ENCODE peak calls at places on chromosomes 5 and 9, in seven cellular contexts. U is colonic mucosa, N is epithelial cell of esophagus, S is fibroblast of the aortic adventitia, T is WERI-Rb-1, D is astrocyte of the spinal cord, V is A673. J is an unnamed sample.

GRCh38 chr5:119478781-119479180 is 26.5 kb downstream of the HSD17B4 start:
- DNase-seq in S (no peak), T (no peak), D (no peak), U (no peak), V (no peak), N (peak), J (peak)

GRCh38 chr5:80072103-80073073 is 37.2 kb downstream of the THBS4 start:
- DNase-seq in U (no peak), N (no peak), S (no peak), T (no peak), D (no peak), V (no peak), J (peak)

GRCh38 chr5:176870110-176870591 is 29.0 kb downstream of the HK3 start:
- DNase-seq in U (peak), T (peak), V (peak), N (peak), S (peak), D (peak), J (peak)

GRCh38 chr5:140549237-140550144 is 2.0 kb downstream of the EIF4EBP3 start:
- DNase-seq in V (peak), S (peak), N (peak), D (no peak), U (peak), T (no peak), J (peak)

GRCh38 chr9:10265102-10265708 is 347.6 kb downstream of the PTPRD start:
- DNase-seq in T (no peak), V (no peak), U (no peak), N (peak), S (peak), D (peak), J (peak)

GRCh38 chr5:149854881-149855280 is 89.7 kb downstream of the PDE6A start:
- DNase-seq in V (no peak), U (no peak), T (no peak), S (no peak), N (no peak), D (no peak), J (no peak)

GRCh38 chr9:20872340-20872977 is 159.0 kb downstream of the HACD4 start:
- DNase-seq in D (peak), U (no peak), S (peak), N (peak), V (peak), T (no peak), J (peak)

GRCh38 chr9:19876569-19877316 is 87.9 kb upstream of the SLC24A2 start:
- DNase-seq in N (no peak), D (no peak), U (no peak), V (no peak), S (no peak), T (no peak), J (peak)

GRCh38 chr9:122329592-122329991 is 41.2 kb upstream of the PTGS1 start:
- DNase-seq in U (no peak), V (no peak), N (no peak), S (no peak), D (no peak), T (no peak), J (no peak)

GRCh38 chr5:164119806-164120440 is 614.5 kb downstream of the MAT2B start:
- DNase-seq in U (no peak), S (peak), N (peak), V (peak), T (peak), D (peak), J (peak)

GRCh38 chr5:11851402-11851801 is 52.8 kb downstream of the CTNND2 start:
- DNase-seq in V (no peak), T (no peak), U (no peak), S (no peak), D (peak), N (peak), J (peak)

GRCh38 chr9:135158572-135158937 is 71.1 kb downstream of the OLFM1 start:
- DNase-seq in V (peak), S (no peak), U (no peak), N (no peak), T (no peak), D (no peak), J (no peak)

GRCh38 chr5:14450055-14450524 is 131.5 kb upstream of the OTULINL start:
- DNase-seq in U (no peak), V (no peak), D (peak), T (no peak), N (no peak), S (peak), J (peak)

GRCh38 chr9:14424983-14425382 is 111.0 kb upstream of the NFIB start:
- DNase-seq in T (no peak), U (no peak), S (no peak), V (no peak), D (no peak), N (no peak), J (no peak)

GRCh38 chr5:141785667-141786066 is 92.5 kb downstream of the PCDH1 start:
- DNase-seq in V (no peak), D (no peak), T (no peak), U (no peak), S (no peak), N (no peak), J (no peak)

GRCh38 chr9:489198-490197 is 274.8 kb downstream of the DOCK8 start:
- DNase-seq in S (peak), U (no peak), T (no peak), D (no peak), N (no peak), V (no peak), J (no peak)

GRCh38 chr9:128771094-128771721 is 519 bp downstream of the ZER1 start:
- DNase-seq in V (no peak), N (peak), D (no peak), T (no peak), U (peak), S (peak), J (peak)

GRCh38 chr9:85202596-85202995 is 533.1 kb downstream of the NTRK2 start:
- DNase-seq in S (peak), N (peak), V (no peak), D (peak), U (no peak), T (no peak), J (no peak)

GRCh38 chr5:132471006-132471907 is 19.3 kb downstream of the IRF1 start:
- DNase-seq in V (no peak), S (no peak), D (no peak), U (no peak), T (no peak), N (no peak), J (no peak)

GRCh38 chr9:33117306-33117705 is 40.8 kb upstream of the SMU1 start:
- DNase-seq in S (peak), D (peak), N (no peak), U (no peak), V (no peak), T (no peak), J (peak)

GRCh38 chr9:33120620-33121019 is 44.1 kb upstream of the SMU1 start:
- DNase-seq in V (no peak), N (no peak), D (no peak), U (no peak), S (no peak), T (no peak), J (no peak)

GRCh38 chr9:33114746-33115145 is 38.3 kb upstream of the SMU1 start:
- DNase-seq in T (no peak), U (no peak), N (no peak), V (no peak), S (no peak), D (no peak), J (no peak)

GRCh38 chr9:33116855-33117254 is 40.4 kb upstream of the SMU1 start:
- DNase-seq in S (peak), N (no peak), T (no peak), D (no peak), U (no peak), V (no peak), J (no peak)

GRCh38 chr9:33117816-33118215 is 41.3 kb upstream of the SMU1 start:
- DNase-seq in D (no peak), T (no peak), V (no peak), N (no peak), S (no peak), U (no peak), J (no peak)
- H3K4me3 ChIP-seq in D (no peak), T (no peak), V (no peak), N (no peak), S (no peak), U (no peak), J (no peak)

GRCh38 chr5:52580921-52581320 is 206.8 kb upstream of the ITGA1 start:
- DNase-seq in N (peak), T (no peak), S (peak), D (peak), V (peak), U (no peak), J (peak)

GRCh38 chr5:52587131-52587530 is 200.6 kb upstream of the ITGA1 start:
- DNase-seq in U (no peak), D (no peak), T (no peak), N (no peak), S (no peak), V (no peak), J (no peak)

GRCh38 chr5:52579391-52579790 is 208.3 kb upstream of the ITGA1 start:
- DNase-seq in T (no peak), U (no peak), S (no peak), V (no peak), D (no peak), N (peak), J (no peak)

GRCh38 chr5:52577546-52577945 is 210.2 kb upstream of the ITGA1 start:
- DNase-seq in V (no peak), U (no peak), T (no peak), S (no peak), D (no peak), N (no peak), J (no peak)

DNA sequence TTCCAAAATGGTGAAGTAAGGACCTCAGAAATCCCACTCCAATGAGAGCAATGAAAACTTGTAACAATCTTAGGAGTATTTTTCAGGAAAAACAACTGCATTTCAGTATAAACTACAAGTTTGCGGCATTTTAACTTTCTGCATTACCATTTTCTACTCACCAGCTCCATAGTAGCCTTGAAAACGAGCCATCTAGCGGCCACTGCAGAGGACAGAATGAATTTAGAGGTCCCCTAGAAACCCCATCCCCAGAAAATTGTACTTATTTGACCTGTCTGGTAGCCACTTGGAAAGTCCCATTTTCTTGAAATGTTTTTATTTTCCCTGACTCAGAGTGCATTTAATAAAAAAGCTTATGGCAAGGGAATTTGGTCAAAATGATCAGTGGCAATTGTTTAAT is 205.4 kb upstream of the ITGA1 start:
- DNase-seq in N (no peak), U (no peak), T (no peak), V (no peak), S (no peak), D (no peak), J (no peak)
- TF ChIP-seq CTCF in N (no peak), U (no peak), T (peak), V (no peak), S (no peak), D (no peak), J (no peak)

GRCh38 chr5:6490693-6491092 is 42.0 kb downstream of the UBE2QL1 start:
- DNase-seq in V (no peak), U (no peak), N (no peak), T (no peak), D (no peak), S (no peak), J (no peak)

GRCh38 chr5:6489786-6490185 is 41.1 kb downstream of the UBE2QL1 start:
- DNase-seq in V (no peak), N (no peak), D (no peak), T (no peak), S (no peak), U (no peak), J (no peak)

GRCh38 chr5:6490246-6490645 is 41.6 kb downstream of the UBE2QL1 start:
- DNase-seq in N (no peak), S (no peak), V (no peak), T (no peak), D (no peak), U (no peak), J (no peak)

GRCh38 chr5:6492934-6493333 is 44.3 kb downstream of the UBE2QL1 start:
- DNase-seq in U (no peak), S (no peak), V (peak), N (no peak), T (no peak), D (no peak), J (no peak)

GRCh38 chr5:6491548-6492290 is 43.1 kb downstream of the UBE2QL1 start:
- DNase-seq in S (no peak), D (no peak), U (no peak), N (no peak), V (no peak), T (no peak), J (no peak)
- H3K4me3 ChIP-seq in S (no peak), D (no peak), U (no peak), N (no peak), V (no peak), T (no peak), J (no peak)

GRCh38 chr5:111830333-111830732 is 73.3 kb upstream of the NREP start:
- DNase-seq in N (peak), U (no peak), T (no peak), D (peak), S (peak), V (no peak), J (peak)

GRCh38 chr5:111829701-111830100 is 72.7 kb upstream of the NREP start:
- DNase-seq in V (no peak), U (no peak), N (peak), T (no peak), S (peak), D (peak), J (peak)

GRCh38 chr5:111840275-111840674 is 83.3 kb upstream of the NREP start:
- DNase-seq in N (no peak), D (no peak), T (no peak), U (no peak), S (no peak), V (no peak), J (no peak)

DNA sequence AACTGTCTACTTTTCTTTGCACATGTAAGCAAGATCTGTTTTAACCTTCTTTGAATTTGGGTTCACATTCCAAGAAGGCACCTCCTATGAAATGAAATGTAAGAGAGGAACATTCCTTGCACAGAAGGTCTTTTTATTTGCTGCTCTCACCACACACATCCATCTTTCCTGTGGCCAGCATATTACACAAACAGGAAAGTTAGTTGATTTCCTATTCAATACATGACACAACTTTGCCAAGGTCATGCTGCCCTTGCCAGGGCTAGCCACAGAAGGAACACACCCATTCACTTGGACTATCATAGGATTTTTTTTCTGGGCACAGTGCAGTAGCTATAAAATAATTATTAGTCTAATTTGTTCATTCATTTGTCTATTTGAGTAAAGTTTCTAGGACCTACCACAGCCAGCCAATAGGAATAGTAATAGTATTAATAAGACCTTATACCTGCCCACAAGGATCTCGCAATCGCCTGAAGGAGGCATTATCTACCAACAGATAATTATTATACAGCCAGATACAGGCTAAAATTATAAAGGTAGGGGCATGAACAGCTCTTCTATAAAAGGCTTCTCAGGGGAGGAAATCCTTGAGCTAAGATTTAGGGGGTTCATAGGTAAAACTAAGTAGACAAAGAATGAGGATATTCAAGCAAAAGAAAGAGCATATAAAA is 78.1 kb upstream of the NREP start:
- DNase-seq in D (peak), N (peak), V (no peak), S (peak), U (no peak), T (no peak), J (peak)
- TF ChIP-seq CTCF in D (peak), N (no peak), V (no peak), S (no peak), U (no peak), T (no peak), J (no peak)

GRCh38 chr5:77852068-77852513 is 76.0 kb upstream of the TBCA start:
- DNase-seq in T (no peak), D (no peak), S (no peak), V (no peak), N (no peak), U (no peak), J (peak)
- H3K4me3 ChIP-seq in T (peak), D (peak), S (peak), V (peak), N (peak), U (peak), J (peak)

GRCh38 chr5:68264024-68264956 is 48.7 kb downstream of the PIK3R1 start:
- DNase-seq in D (peak), N (no peak), U (peak), T (no peak), V (no peak), S (peak), J (no peak)

GRCh38 chr5:68258531-68258930 is 43.0 kb downstream of the PIK3R1 start:
- DNase-seq in S (no peak), V (no peak), D (no peak), U (no peak), T (no peak), N (no peak), J (no peak)

GRCh38 chr5:68259696-68260095 is 44.1 kb downstream of the PIK3R1 start:
- DNase-seq in D (no peak), V (no peak), N (no peak), U (no peak), S (no peak), T (no peak), J (no peak)

GRCh38 chr5:68260455-68260854 is 44.9 kb downstream of the PIK3R1 start:
- DNase-seq in S (no peak), V (no peak), U (no peak), N (peak), D (no peak), T (no peak), J (peak)

DNA sequence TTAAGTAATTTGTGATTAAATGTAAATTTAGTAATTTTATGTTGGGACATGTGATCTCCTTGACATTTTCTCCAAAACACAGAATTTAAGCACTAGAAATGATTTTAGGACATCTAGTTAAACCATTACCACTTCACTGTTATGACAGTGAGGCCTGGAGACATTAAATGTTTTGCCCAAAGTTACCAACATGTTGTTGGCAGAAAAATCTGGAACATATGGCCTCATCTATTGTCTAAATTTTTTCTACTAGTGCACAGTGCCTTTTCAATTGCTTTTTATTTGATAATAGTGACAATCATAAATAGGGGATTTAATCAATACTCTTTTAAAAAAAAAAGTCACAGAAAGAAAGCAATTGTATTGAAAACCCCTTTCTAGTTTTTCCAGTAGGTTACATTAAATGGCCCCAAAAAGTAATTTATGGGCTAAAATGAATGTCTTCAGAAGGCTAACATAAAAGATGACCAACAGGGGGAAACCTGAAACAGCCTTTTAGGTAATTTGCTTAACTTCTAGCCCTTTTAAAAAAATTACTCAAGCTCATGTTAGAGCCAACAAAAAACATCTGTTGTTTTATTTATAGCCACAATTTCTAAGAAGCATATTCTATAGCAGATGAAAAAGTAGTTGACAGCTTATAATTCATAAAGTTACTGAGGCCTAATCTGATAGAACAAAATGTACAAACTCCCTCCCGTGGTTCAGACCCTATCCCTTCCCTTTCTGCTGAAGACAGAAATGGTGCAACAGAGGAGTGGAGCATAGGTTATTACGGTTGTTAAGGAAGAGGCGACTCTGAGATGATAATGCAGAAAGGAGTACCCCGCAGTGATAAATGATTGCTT is 45.8 kb downstream of the PIK3R1 start:
- DNase-seq in D (no peak), T (no peak), V (peak), U (no peak), S (peak), N (no peak), J (peak)
- TF ChIP-seq CTCF in D (peak), T (no peak), V (peak), U (no peak), S (peak), N (no peak), J (peak)

DNA sequence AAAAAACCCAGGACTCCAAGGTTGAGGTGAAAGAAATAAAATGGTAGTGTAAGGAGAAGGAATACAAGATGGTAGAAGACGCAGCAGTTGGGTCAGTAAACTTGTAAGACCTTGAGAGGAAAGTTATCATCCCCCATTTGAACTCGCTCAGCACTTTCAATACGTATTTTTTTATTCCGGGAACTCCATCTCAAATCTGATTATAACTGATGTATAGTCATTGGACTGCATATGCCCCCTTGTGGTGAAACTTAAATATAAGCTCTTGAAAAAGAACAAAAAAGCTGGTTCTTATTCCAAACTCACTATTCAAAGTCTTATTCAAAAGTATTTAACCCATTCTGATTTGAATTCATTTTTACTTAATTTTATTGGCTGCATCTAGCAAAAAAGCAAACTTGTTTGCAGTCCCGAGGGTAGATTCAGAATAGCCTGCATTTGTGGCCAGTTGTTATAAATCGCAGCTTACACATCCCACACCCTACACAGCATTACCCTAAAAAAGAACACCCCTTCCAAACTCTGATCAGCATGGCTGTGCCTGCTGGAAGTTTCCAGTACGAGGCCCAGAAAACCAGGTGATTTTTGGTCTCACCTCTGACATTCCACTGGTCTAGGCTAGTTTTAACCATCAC is 118.0 kb downstream of the ESM1 start:
- DNase-seq in N (peak), T (no peak), V (peak), S (peak), U (no peak), D (peak), J (peak)
- H3K4me3 ChIP-seq in N (no peak), T (no peak), V (no peak), S (peak), U (no peak), D (no peak), J (no peak)